ENCODE peak calls at places on chromosomes 16 and 17, in eight cellular contexts. F is heart left ventricle, X is lower leg skin, M is tibial nerve, S is stomach, W is adrenal gland, O is uterus, V is H54. P is an unnamed sample.
A peak's percentile ranks its signal among the peaks of the same experiment; 100 is the strongest.

GRCh38 chr16:89067677-89068076 is 26.0 kb upstream of the ACSF3 start:
- DNase-seq in V (no peak), M (no peak), S (peak; percentile 31), X (no peak), F (no peak), O (no peak), W (no peak), P (no peak)

GRCh38 chr17:11644265-11645212 is 46.3 kb downstream of the DNAH9 start:
- DNase-seq in V (peak; percentile 26), X (no peak), M (peak; percentile 24), F (peak; percentile 49), O (peak; percentile 70), W (peak; percentile 78), S (peak; percentile 72), P (peak; percentile 2)

GRCh38 chr17:12618557-12618956 is 47.1 kb upstream of the MYOCD start:
- DNase-seq in F (no peak), X (no peak), S (no peak), M (no peak), V (no peak), W (no peak), O (no peak), P (no peak)

GRCh38 chr16:87956169-87956770 is 5.0 kb downstream of the BANP start:
- DNase-seq in O (no peak), F (peak; percentile 68), M (no peak), V (no peak), S (no peak), X (no peak), W (peak; percentile 38), P (peak; percentile 49)

GRCh38 chr16:86775401-86775985 is 197.1 kb downstream of the FOXL1 start:
- DNase-seq in V (no peak), S (no peak), X (peak; percentile 76), F (no peak), M (no peak), W (no peak), O (no peak), P (no peak)

GRCh38 chr16:27802664-27803450 is 252.9 kb downstream of the KATNIP start:
- DNase-seq in S (no peak), W (no peak), V (no peak), X (no peak), O (no peak), M (no peak), F (no peak), P (no peak)

GRCh38 chr17:31549525-31550388 is 158.3 kb downstream of the RAB11FIP4 start:
- DNase-seq in X (peak; percentile 98), S (peak; percentile 96), V (peak; percentile 79), O (peak; percentile 92), W (peak; percentile 96), F (peak; percentile 92), M (peak; percentile 88), P (peak; percentile 92)

GRCh38 chr17:15261818-15262290 is 3.3 kb downstream of the PMP22 start:
- DNase-seq in W (no peak), X (no peak), O (peak; percentile 49), M (no peak), V (no peak), S (no peak), F (no peak), P (peak; percentile 48)

GRCh38 chr16:78065344-78065743 is 34.1 kb upstream of the WWOX start:
- DNase-seq in S (no peak), M (no peak), F (no peak), W (no peak), V (no peak), O (no peak), X (no peak), P (no peak)

GRCh38 chr17:72693147-72693878 is 399.2 kb downstream of the SLC39A11 start:
- DNase-seq in X (no peak), V (no peak), O (no peak), W (no peak), M (no peak), F (no peak), S (no peak), P (no peak)

GRCh38 chr16:80317132-80318098 is 223.4 kb upstream of the DYNLRB2 start:
- DNase-seq in M (no peak), O (no peak), X (no peak), F (no peak), V (peak; percentile 21), W (no peak), S (no peak), P (no peak)

GRCh38 chr17:81955756-81956544 is 5.0 kb downstream of the NOTUM start:
- DNase-seq in X (no peak), W (no peak), M (no peak), V (no peak), F (no peak), S (no peak), O (no peak), P (no peak)

GRCh38 chr16:11372073-11372923 is 27.0 kb downstream of the RMI2 start:
- DNase-seq in X (no peak), M (no peak), W (no peak), V (no peak), O (no peak), F (no peak), S (no peak), P (no peak)

GRCh38 chr17:73089918-73090317 is 2.6 kb downstream of the SLC39A11 start:
- DNase-seq in O (no peak), W (no peak), V (no peak), X (peak; percentile 81), F (no peak), S (peak; percentile 50), M (no peak), P (no peak)

GRCh38 chr17:40551874-40552768 is 13.2 kb downstream of the CCR7 start:
- DNase-seq in V (no peak), S (peak; percentile 29), W (no peak), F (no peak), O (peak; percentile 63), M (no peak), X (peak; percentile 90), P (no peak)

GRCh38 chr16:84842516-84843148 is 22.8 kb downstream of the CRISPLD2 start:
- DNase-seq in V (no peak), S (no peak), M (no peak), O (no peak), X (no peak), F (peak; percentile 51), W (no peak), P (no peak)

GRCh38 chr16:84840687-84841627 is 21.2 kb downstream of the CRISPLD2 start:
- DNase-seq in S (no peak), M (no peak), V (no peak), F (no peak), W (no peak), O (no peak), X (no peak), P (no peak)

GRCh38 chr16:84843149-84844048 is 23.6 kb downstream of the CRISPLD2 start:
- DNase-seq in F (no peak), O (no peak), W (no peak), V (no peak), M (no peak), S (no peak), X (no peak), P (no peak)

GRCh38 chr16:84839956-84840355 is 20.2 kb downstream of the CRISPLD2 start:
- DNase-seq in O (no peak), F (no peak), V (peak; percentile 73), W (no peak), X (no peak), S (no peak), M (no peak), P (no peak)

GRCh38 chr16:84841787-84842300 is 22.1 kb downstream of the CRISPLD2 start:
- DNase-seq in S (peak; percentile 85), O (no peak), X (no peak), M (no peak), W (no peak), F (no peak), V (no peak), P (no peak)
- TF ChIP-seq POLR2A in S (peak; percentile 55), O (peak; percentile 28), X (no peak), M (no peak), W (no peak), F (no peak), V (no peak), P (no peak)

GRCh38 chr17:37742762-37743611 is 1.9 kb downstream of the HNF1B start:
- DNase-seq in O (no peak), F (no peak), V (no peak), M (no peak), W (no peak), X (no peak), S (peak; percentile 54), P (no peak)
- TF ChIP-seq POLR2A in O (no peak), F (no peak), V (no peak), M (no peak), W (no peak), X (no peak), S (no peak), P (no peak)

DNA sequence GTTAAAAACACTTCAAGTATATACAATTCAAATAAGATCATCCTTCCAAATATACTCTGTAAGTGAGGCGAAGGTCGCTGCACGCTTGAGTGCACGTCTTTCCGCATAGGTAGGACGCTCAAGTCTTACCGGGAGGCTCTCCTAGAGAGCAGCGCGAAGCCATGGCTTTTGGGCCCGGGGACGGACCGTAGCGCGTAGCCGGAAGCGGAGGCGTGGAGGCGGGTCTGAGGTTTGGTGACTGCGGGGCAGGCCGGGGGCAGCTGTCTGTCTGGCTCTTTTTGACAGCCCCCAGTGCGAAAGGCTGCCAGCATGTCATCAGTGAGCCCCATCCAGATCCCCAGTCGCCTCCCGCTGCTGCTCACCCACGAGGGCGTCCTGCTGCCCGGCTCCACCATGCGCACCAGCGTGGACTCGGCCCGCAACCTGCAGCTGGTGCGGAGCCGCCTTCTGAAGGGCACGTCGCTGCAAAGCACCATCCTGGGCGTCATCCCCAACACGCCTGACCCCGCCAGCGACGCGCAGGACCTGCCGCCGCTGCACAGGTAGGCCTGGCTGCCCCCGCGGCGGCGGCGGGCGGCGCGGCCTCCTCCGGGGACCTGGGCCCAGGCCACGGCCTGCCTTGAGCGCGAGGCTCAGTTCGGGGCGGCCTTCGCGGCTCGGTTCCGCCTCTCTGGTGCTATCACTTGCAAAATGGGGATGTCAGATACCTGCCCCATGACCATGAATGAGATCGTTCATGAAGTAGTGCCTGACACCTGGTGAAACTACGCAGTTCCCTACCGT is at the start of gene LONP2:
- DNase-seq in F (peak; percentile 93), V (peak; percentile 76), X (peak; percentile 97), O (peak; percentile 85), W (peak; percentile 88), M (peak; percentile 72), S (peak; percentile 92), P (peak; percentile 93)
- TF ChIP-seq POLR2A in F (peak; percentile 74), V (peak; percentile 72), X (no peak), O (peak; percentile 46), W (peak; percentile 64), M (no peak), S (peak; percentile 37), P (peak; percentile 77)

DNA sequence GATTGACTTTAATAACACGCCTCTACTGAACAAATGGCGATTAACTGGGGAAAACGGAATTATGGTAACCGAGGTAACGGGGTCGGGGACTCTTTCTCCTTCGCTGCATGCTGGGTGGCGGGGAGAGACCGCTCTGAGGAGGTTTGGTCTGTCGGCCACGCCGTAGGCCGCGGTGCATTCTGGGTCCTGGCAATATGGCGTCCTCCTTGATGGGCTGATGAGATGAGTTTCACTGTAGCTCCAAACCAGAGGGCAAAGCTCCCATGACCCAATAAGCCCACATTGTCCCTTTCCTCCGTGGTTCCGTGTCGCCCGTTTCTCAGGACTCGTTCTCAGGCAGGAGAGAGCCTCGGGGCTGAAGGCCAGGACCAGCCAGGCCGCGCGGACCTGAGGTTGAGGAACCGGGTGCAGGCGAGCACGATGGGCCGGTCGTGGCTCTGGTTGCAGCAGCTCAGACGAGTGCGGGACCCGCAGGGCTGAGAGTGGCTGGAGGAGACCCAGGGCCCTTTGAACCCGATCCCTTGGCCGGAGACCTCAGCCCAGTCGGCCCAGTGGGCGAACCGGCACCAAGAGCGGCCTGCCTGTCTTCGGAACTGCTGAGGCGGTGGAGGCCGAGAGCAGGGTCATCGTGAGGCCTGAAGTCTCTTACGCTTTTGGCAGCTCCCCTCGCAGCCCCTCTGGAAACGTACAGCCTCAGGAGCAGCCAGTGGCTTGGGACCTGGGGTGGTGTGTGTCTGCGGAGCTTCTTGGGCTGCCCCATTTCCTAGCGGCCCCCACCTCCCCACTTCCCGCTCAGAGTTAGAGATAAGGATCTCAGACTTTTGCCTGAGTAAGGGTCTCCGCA is at the start of gene RPTOR:
- DNase-seq in W (peak; percentile 86), O (peak; percentile 86), V (peak; percentile 86), M (peak; percentile 70), S (peak; percentile 90), F (peak; percentile 92), X (peak; percentile 97), P (peak; percentile 95)
- TF ChIP-seq POLR2A in W (peak; percentile 53), O (no peak), V (peak; percentile 39), M (no peak), S (no peak), F (no peak), X (no peak), P (peak; percentile 63)

P was measured in endothelial cell of umbilical vein.